ENCODE peak calls at places on chromosome X, in four cellular contexts. J is kidney, H is brain microvascular endothelial cell, X is ovary. B is an unnamed sample.

GRCh38 chrX:150680974-150681373 is 12.2 kb upstream of the MTMR1 start:
- DNase-seq in H (no peak), X (peak; percentile 25), J (no peak), B (no peak)

GRCh38 chrX:66638591-66639500 is at the start of gene EDA2R:
- DNase-seq in J (no peak), H (peak; percentile 77), X (peak; percentile 49), B (peak; percentile 34)

GRCh38 chrX:129793604-129794191 is 13.9 kb downstream of the SASH3 start:
- DNase-seq in H (no peak), X (no peak), J (no peak), B (no peak)

GRCh38 chrX:97131886-97132285 is 248.2 kb downstream of the RPA4 start:
- DNase-seq in H (no peak), J (no peak), X (no peak), B (no peak)

GRCh38 chrX:142149919-142150318 is 55.2 kb downstream of the MAGEC2 start:
- DNase-seq in J (no peak), H (no peak), X (no peak), B (no peak)

GRCh38 chrX:103688949-103689348 is 2.5 kb upstream of the MORF4L2 start:
- DNase-seq in J (no peak), X (no peak), H (peak; percentile 5), B (no peak)

GRCh38 chrX:129706395-129707072 is 32.2 kb upstream of the XPNPEP2 start:
- DNase-seq in X (no peak), H (no peak), J (no peak), B (no peak)

GRCh38 chrX:27186671-27187070 is 276.5 kb downstream of the PPP4R3C start:
- DNase-seq in J (no peak), X (no peak), H (peak; percentile 38), B (no peak)

GRCh38 chrX:13899607-13900006 is 82.7 kb upstream of the GPM6B start:
- DNase-seq in H (peak; percentile 73), J (no peak), X (no peak), B (no peak)

GRCh38 chrX:19776753-19777152 is 110.6 kb downstream of the SH3KBP1 start:
- DNase-seq in J (no peak), H (no peak), X (no peak), B (no peak)

GRCh38 chrX:15849555-15849954 is 5.1 kb downstream of the AP1S2 start:
- DNase-seq in H (no peak), J (no peak), X (no peak), B (no peak)

GRCh38 chrX:136268051-136269048 is 17.1 kb upstream of the MAP7D3 start:
- DNase-seq in X (peak; percentile 50), J (no peak), H (no peak), B (no peak)

GRCh38 chrX:153554519-153555167 is 37.2 kb downstream of the ATP2B3 start:
- DNase-seq in H (peak; percentile 22), J (no peak), X (peak; percentile 60), B (peak; percentile 61)

GRCh38 chrX:102154218-102154860 is 1.4 kb downstream of the BEX5 start:
- DNase-seq in J (no peak), H (no peak), X (no peak), B (no peak)

GRCh38 chrX:136587532-136587931 is 55.5 kb downstream of the VGLL1 start:
- DNase-seq in J (no peak), X (no peak), H (no peak), B (no peak)

GRCh38 chrX:1300449-1300848 is 31.8 kb downstream of the CSF2RA start:
- DNase-seq in J (peak; percentile 44), X (no peak), H (no peak), B (no peak)

GRCh38 chrX:97846228-97846627 is 962.5 kb downstream of the RPA4 start:
- DNase-seq in X (no peak), H (no peak), J (peak; percentile 54), B (no peak)

GRCh38 chrX:96692454-96692853 is 7.8 kb downstream of the DIAPH2 start:
- DNase-seq in X (no peak), J (no peak), H (no peak), B (no peak)

GRCh38 chrX:120560405-120560841 is 339 bp downstream of the CUL4B start:
- DNase-seq in J (no peak), X (no peak), H (peak; percentile 34), B (peak; percentile 39)

GRCh38 chrX:129842510-129843208 is 1.0 kb downstream of the ZDHHC9 start:
- DNase-seq in X (peak; percentile 28), J (no peak), H (no peak), B (peak; percentile 49)

GRCh38 chrX:44431206-44431605 is 87.7 kb upstream of the EFHC2 start:
- DNase-seq in H (peak; percentile 4), X (no peak), J (no peak), B (no peak)

GRCh38 chrX:87110142-87110541 is 407.5 kb upstream of the KLHL4 start:
- DNase-seq in H (no peak), J (no peak), X (no peak), B (no peak)

GRCh38 chrX:34877451-34877850 is 65.1 kb upstream of the FAM47B start:
- DNase-seq in J (no peak), H (peak; percentile 48), X (no peak), B (no peak)

GRCh38 chrX:150482537-150483217 is 85.7 kb upstream of the MTM1 start:
- DNase-seq in J (no peak), H (peak; percentile 70), X (no peak), B (no peak)

GRCh38 chrX:4878642-4879041 is 1165.2 kb upstream of the PRKX start:
- DNase-seq in X (no peak), J (no peak), H (no peak), B (no peak)

GRCh38 chrX:40871385-40872082 is 136.2 kb upstream of the MED14 start:
- DNase-seq in H (no peak), X (no peak), J (no peak), B (no peak)

GRCh38 chrX:28177202-28177601 is 196.0 kb upstream of the DCAF8L1 start:
- DNase-seq in H (no peak), J (no peak), X (no peak), B (no peak)

GRCh38 chrX:136784231-136784630 is 3.5 kb upstream of the ARHGEF6 start:
- DNase-seq in X (no peak), J (no peak), H (no peak), B (no peak)

GRCh38 chrX:67734111-67734753 is 190.4 kb downstream of the AR start:
- DNase-seq in J (no peak), X (no peak), H (no peak), B (no peak)

GRCh38 chrX:64206556-64207162 is 1.2 kb upstream of the AMER1 start:
- DNase-seq in X (peak; percentile 29), H (no peak), J (no peak), B (peak; percentile 41)

GRCh38 chrX:12065251-12065650 is 73.0 kb upstream of the FRMPD4 start:
- DNase-seq in X (no peak), J (no peak), H (peak; percentile 24), B (no peak)

GRCh38 chrX:66019310-66019652 is 20.6 kb downstream of the VSIG4 start:
- DNase-seq in X (no peak), H (no peak), J (no peak), B (no peak)

GRCh38 chrX:46992070-46992469 is 79.8 kb downstream of the JADE3 start:
- DNase-seq in X (no peak), J (no peak), H (no peak), B (no peak)

GRCh38 chrX:110985470-110985869 is 110.5 kb upstream of the PAK3 start:
- DNase-seq in X (no peak), H (no peak), J (no peak), B (no peak)

GRCh38 chrX:149074429-149074828 is 430.7 kb downstream of the IDS start:
- DNase-seq in H (peak; percentile 47), J (no peak), X (no peak), B (no peak)

GRCh38 chrX:15678339-15678738 is 13.7 kb upstream of the CLTRN start:
- DNase-seq in X (no peak), H (no peak), J (no peak), B (no peak)

GRCh38 chrX:150896632-150897031 is 1.8 kb downstream of the CD99L2 start:
- DNase-seq in H (no peak), X (no peak), J (no peak), B (no peak)

GRCh38 chrX:68919707-68920106 is 90.9 kb downstream of the EFNB1 start:
- DNase-seq in X (no peak), J (no peak), H (no peak), B (no peak)
- H3K4me3 ChIP-seq in X (no peak overlapping the region), J (no peak overlapping the region), H (no peak overlapping the region), B (no peak overlapping the region)

DNA sequence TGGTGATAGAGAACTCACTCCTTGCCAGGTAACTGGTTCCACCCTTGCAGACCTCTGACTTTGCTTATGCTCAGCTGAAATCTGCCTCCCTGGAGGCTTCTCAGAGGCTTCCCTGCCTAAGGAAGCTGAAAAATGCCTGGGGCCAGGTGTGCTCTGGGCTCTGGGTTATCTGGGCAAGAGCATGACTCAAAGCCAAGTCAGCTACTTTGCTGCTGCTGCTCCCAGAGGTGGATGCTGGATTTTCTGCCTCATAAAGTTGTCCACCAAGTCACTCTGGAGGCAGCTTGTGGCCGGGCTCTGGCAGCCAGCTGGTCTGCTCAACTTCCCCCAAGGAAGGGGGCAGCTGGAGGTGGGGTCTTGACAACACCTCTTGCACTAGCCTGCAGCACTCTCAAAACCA is 132.7 kb downstream of the PJA1 start:
- DNase-seq in H (no peak), X (no peak), J (no peak), B (no peak)
- TF ChIP-seq CTCF in H (no peak), X (no peak), J (no peak), B (no peak)

GRCh38 chrX:9738146-9738545 is 27.5 kb downstream of the GPR143 start:
- DNase-seq in X (no peak), H (no peak), J (no peak), B (no peak)
- H3K27ac ChIP-seq in X (no peak overlapping the region), H (no peak overlapping the region), J (no peak overlapping the region), B (no peak overlapping the region)

DNA sequence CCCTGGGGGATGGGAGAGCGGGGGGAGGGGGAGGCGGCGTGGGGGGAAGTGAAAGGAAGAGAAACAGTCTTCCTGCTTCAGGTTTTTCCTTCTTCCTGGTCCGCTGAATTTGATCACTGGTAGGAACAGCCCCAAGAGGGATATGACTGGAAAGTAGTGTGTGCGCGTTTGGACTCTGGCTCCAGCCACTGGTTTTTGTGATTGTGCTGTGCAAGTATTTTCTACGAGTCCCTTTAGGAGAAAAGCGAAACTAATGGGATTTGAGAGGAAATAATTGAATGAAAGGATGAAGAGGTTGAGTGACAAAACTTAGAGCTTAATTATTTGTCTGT is 836 bp downstream of the PRRG1 start:
- DNase-seq in J (no peak), X (peak; percentile 16), H (no peak), B (no peak)
- H3K4me3 ChIP-seq in J (peak overlapping the region; percentile 66), X (peak overlapping the region; percentile 65), H (peak overlapping the region; percentile 80), B (peak overlapping the region; percentile 66)

GRCh38 chrX:131747173-131747572 is 203.3 kb downstream of the OR13H1 start:
- DNase-seq in X (peak; percentile 78), J (no peak), H (peak; percentile 70), B (no peak)

GRCh38 chrX:131741103-131741581 is 197.3 kb downstream of the OR13H1 start:
- DNase-seq in H (peak; percentile 48), J (peak; percentile 89), X (peak; percentile 92), B (no peak)

GRCh38 chrX:131745942-131746489 is 202.1 kb downstream of the OR13H1 start:
- DNase-seq in X (no peak), H (no peak), J (no peak), B (no peak)

DNA sequence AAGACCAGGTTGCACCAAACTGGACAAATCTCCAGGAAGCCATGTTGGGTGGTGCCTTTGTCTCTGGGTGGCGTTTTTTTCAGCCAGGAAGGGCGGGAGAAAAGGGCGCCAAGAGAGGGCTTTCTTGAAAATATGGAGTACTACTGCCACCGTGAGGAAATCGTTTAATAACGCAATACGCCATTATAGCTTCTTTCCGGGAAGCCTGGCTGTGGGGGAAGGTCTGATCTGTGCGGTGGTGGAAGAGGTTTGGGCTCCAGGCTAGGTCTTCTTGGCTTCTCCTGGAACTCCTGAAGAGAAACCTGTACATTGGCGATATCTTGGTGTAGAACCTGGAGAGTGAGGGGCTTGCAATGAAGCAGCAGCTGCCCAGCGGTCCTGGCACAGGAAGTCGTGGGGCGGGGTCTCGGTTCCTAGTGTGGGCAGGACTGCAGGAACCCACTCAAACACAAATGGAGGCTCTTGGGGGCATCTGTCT is 202.7 kb downstream of the OR13H1 start:
- DNase-seq in J (peak; percentile 89), X (peak; percentile 89), H (peak; percentile 67), B (no peak)
- TF ChIP-seq CTCF in J (peak; percentile 15), X (no peak), H (peak; percentile 42), B (no peak)

B was measured in lower lobe of right lung.